ENCODE peak calls at places on chromosomes 1 and 21, in ten cellular contexts. B is heart left ventricle; V is tibial artery; O is fibroblast of lung; I is fibroblast of mammary gland; S is HepG2; L is breast epithelium; U is Jurkat, Clone E6-1; D is retinal pigment epithelial cell; F is CD8-positive, alpha-beta memory T cell. J is an unnamed sample.

GRCh38 chr1:237232501-237232900 is 190.5 kb downstream of the RYR2 start:
- DNase-seq in S (no peak), V (no peak), F (no peak), I (no peak), U (no peak), L (no peak), B (no peak), O (no peak), D (no peak), J (no peak)

GRCh38 chr21:42009018-42009830 is 936 bp downstream of the ZBTB21 start:
- DNase-seq in D (peak; percentile 31), L (peak; percentile 48), I (peak; percentile 71), S (peak; percentile 62), F (peak; percentile 20), V (peak; percentile 80), B (peak; percentile 65), O (peak; percentile 65), U (no peak), J (peak; percentile 65)

GRCh38 chr1:166283190-166283589 is 116.4 kb upstream of the FAM78B start:
- DNase-seq in U (no peak), B (no peak), V (no peak), S (no peak), D (no peak), F (no peak), L (no peak), I (no peak), O (no peak), J (no peak)

GRCh38 chr1:89910780-89911179 is 84.1 kb upstream of the ZNF326 start:
- DNase-seq in L (no peak), D (peak; percentile 70), I (peak; percentile 62), B (no peak), V (no peak), S (no peak), U (no peak), O (peak; percentile 90), F (no peak), J (no peak)

GRCh38 chr21:41985662-41986416 is 24.3 kb downstream of the ZBTB21 start:
- DNase-seq in I (no peak), U (no peak), O (no peak), F (no peak), V (no peak), B (no peak), S (no peak), D (no peak), L (no peak), J (no peak)

GRCh38 chr1:101190441-101190840 is 46.4 kb upstream of the S1PR1 start:
- DNase-seq in L (no peak), S (no peak), D (no peak), O (peak; percentile 60), F (no peak), U (no peak), V (no peak), B (no peak), I (peak; percentile 64), J (no peak)

GRCh38 chr21:37087188-37087587 is 14.1 kb downstream of the TTC3 start:
- DNase-seq in B (no peak), L (no peak), U (no peak), I (peak; percentile 85), F (no peak), V (no peak), O (peak; percentile 71), D (peak; percentile 43), S (no peak), J (no peak)

GRCh38 chr1:14603641-14604040 is 5.2 kb downstream of the KAZN start:
- DNase-seq in U (no peak), V (no peak), D (no peak), L (no peak), S (no peak), I (no peak), F (no peak), O (no peak), B (no peak), J (no peak)

GRCh38 chr1:207404849-207405525 is 49.1 kb upstream of the CR2 start:
- DNase-seq in B (no peak), O (peak; percentile 67), F (no peak), V (no peak), L (no peak), S (peak; percentile 81), I (peak; percentile 80), U (peak; percentile 57), D (peak; percentile 44), J (no peak)

GRCh38 chr1:117312453-117313138 is 54.7 kb upstream of the MAN1A2 start:
- DNase-seq in O (peak; percentile 62), F (no peak), B (no peak), V (no peak), I (peak; percentile 56), L (no peak), S (peak; percentile 43), D (no peak), U (peak; percentile 40), J (no peak)

GRCh38 chr1:50047916-50048694 is 24.4 kb upstream of the AGBL4 start:
- DNase-seq in U (no peak), D (no peak), I (no peak), S (no peak), V (no peak), O (no peak), L (no peak), B (peak; percentile 21), F (no peak), J (peak; percentile 79)

GRCh38 chr1:79737193-79737592 is 730.7 kb upstream of the ADGRL4 start:
- DNase-seq in L (no peak), I (no peak), B (no peak), F (no peak), V (no peak), U (no peak), D (no peak), S (no peak), O (no peak), J (no peak)

GRCh38 chr1:55870076-55870475 is 654.9 kb upstream of the USP24 start:
- DNase-seq in B (no peak), I (peak; percentile 88), F (no peak), U (no peak), L (no peak), D (no peak), V (no peak), S (no peak), O (peak; percentile 26), J (no peak)

GRCh38 chr1:99849413-99849743 is 783 bp upstream of the AGL start:
- DNase-seq in S (peak; percentile 29), L (no peak), I (no peak), B (peak; percentile 27), D (no peak), U (no peak), F (no peak), V (no peak), O (no peak), J (no peak)
- H3K4me3 ChIP-seq in S (peak overlapping the region; percentile 99), L (peak overlapping the region; percentile 91), I (peak overlapping the region; percentile 90), B (peak overlapping the region; percentile 62), D (peak overlapping the region; percentile 85), U (peak overlapping the region; percentile 82), F (peak overlapping the region; percentile 79), V (peak overlapping the region; percentile 71), O (peak overlapping the region; percentile 84), J (peak overlapping the region; percentile 78)

GRCh38 chr1:33586795-33587194 is 114.3 kb downstream of the ZSCAN20 start:
- DNase-seq in B (no peak), I (no peak), D (no peak), V (no peak), O (no peak), L (no peak), S (no peak), F (no peak), U (no peak), J (no peak)
- H3K4me3 ChIP-seq in B (no peak overlapping the region), I (no peak overlapping the region), D (no peak overlapping the region), V (no peak overlapping the region), O (no peak overlapping the region), L (no peak overlapping the region), S (no peak overlapping the region), F (no peak overlapping the region), U (no peak overlapping the region), J (no peak overlapping the region)

DNA sequence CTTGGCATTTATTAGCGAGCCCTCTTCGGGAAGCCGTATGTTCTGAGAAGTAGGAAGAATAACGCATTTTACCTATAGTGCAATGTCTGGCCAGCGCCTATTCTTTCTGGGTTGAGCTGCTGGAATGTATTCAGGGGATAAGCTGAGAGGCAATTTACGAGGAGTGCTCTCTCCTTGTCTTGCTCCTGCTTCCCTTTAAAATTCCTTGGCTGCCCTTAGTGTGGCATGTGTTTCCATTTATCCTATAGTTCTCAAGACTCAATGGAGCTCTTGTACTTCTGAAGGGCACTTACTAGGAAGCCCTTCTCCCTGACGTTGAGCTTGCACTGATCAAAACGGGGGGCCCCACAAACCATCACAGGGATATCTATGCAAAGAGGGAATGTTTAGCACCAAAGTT is 364.6 kb downstream of the DISC1 start:
- DNase-seq in S (no peak), U (no peak), V (no peak), O (no peak), D (no peak), I (no peak), L (no peak), F (no peak), B (no peak), J (no peak)
- H3K4me3 ChIP-seq in S (no peak overlapping the region), U (no peak overlapping the region), V (no peak overlapping the region), O (no peak overlapping the region), D (no peak overlapping the region), I (no peak overlapping the region), L (no peak overlapping the region), F (no peak overlapping the region), B (no peak overlapping the region), J (no peak overlapping the region)

GRCh38 chr1:45265244-45265643 is 58.8 kb upstream of the ZSWIM5 start:
- DNase-seq in F (no peak), U (no peak), L (no peak), V (no peak), O (no peak), B (no peak), I (no peak), S (no peak), D (no peak), J (no peak)

GRCh38 chr1:45263132-45263531 is 56.7 kb upstream of the ZSWIM5 start:
- DNase-seq in B (no peak), L (no peak), F (no peak), D (no peak), O (no peak), I (no peak), U (no peak), V (no peak), S (no peak), J (no peak)

GRCh38 chr1:45266151-45266801 is 59.9 kb upstream of the ZSWIM5 start:
- DNase-seq in B (peak; percentile 71), V (peak; percentile 77), U (no peak), D (peak; percentile 6), F (no peak), I (peak; percentile 84), S (peak; percentile 89), O (peak; percentile 91), L (no peak), J (no peak)
- H3K4me3 ChIP-seq in B (no peak overlapping the region), V (no peak overlapping the region), U (no peak overlapping the region), D (no peak overlapping the region), F (no peak overlapping the region), I (no peak overlapping the region), S (no peak overlapping the region), O (no peak overlapping the region), L (no peak overlapping the region), J (no peak overlapping the region)